ENCODE peak calls at places on chromosomes 6 and 20, in eight cellular contexts. A is HFFc6; H is NCI-H2081; P is A549; C is choroid plexus epithelial cell; S is stimulated activated CD4-positive, alpha-beta T cell treated with anti-CD3 and anti-CD28 coated beads, Interleukin-1b, Interleukin-23, amount 100 ng/mL, for 48 hours; B is mucosa of gallbladder; D is fibroblast of lung. R is an unnamed sample.

GRCh38 chr20:41314386-41314785 is 3.1 kb downstream of the ZHX3 start:
- DNase-seq in P (no peak), B (no peak), C (no peak), D (no peak), H (no peak), A (no peak), S (no peak), R (no peak)

GRCh38 chr6:32086661-32087573 is 22.2 kb downstream of the TNXB start:
- DNase-seq in S (no peak), B (no peak), P (no peak), H (no peak), C (peak), A (peak), D (peak), R (no peak)

GRCh38 chr6:17173071-17173470 is 71.2 kb downstream of the STMND1 start:
- DNase-seq in A (peak), D (peak), C (no peak), S (no peak), H (no peak), B (no peak), P (no peak), R (no peak)

GRCh38 chr6:65350525-65350924 is 356.5 kb downstream of the EYS start:
- DNase-seq in C (no peak), P (no peak), D (no peak), B (no peak), H (no peak), A (no peak), S (no peak), R (no peak)

GRCh38 chr20:840858-841567 is 7.5 kb downstream of the FAM110A start:
- DNase-seq in D (peak), A (no peak), S (no peak), C (peak), B (no peak), P (no peak), H (peak), R (no peak)

GRCh38 chr6:119348308-119349040 is 1.1 kb downstream of the MAN1A1 start:
- DNase-seq in C (peak), A (no peak), D (peak), S (peak), P (no peak), B (peak), H (peak), R (no peak)

GRCh38 chr20:25285091-25285647 is 37.3 kb downstream of the PYGB start:
- DNase-seq in A (no peak), S (no peak), B (no peak), P (no peak), H (no peak), C (peak), D (no peak), R (no peak)

GRCh38 chr6:56250266-56250665 is 2.9 kb upstream of the COL21A1 start:
- DNase-seq in C (no peak), D (no peak), H (no peak), P (no peak), B (no peak), S (no peak), A (no peak), R (no peak)

GRCh38 chr6:105211831-105212230 is 32.0 kb upstream of the POPDC3 start:
- DNase-seq in S (no peak), P (no peak), B (no peak), A (no peak), D (peak), C (no peak), H (no peak), R (no peak)

GRCh38 chr6:75261299-75261698 is 17.7 kb upstream of the COX7A2 start:
- DNase-seq in C (no peak), P (no peak), A (no peak), H (no peak), B (no peak), D (no peak), S (no peak), R (no peak)

GRCh38 chr6:26121141-26122004 is 34.1 kb downstream of the HFE start:
- DNase-seq in C (peak), D (peak), H (no peak), B (no peak), S (no peak), P (peak), A (peak), R (no peak)

GRCh38 chr6:145534986-145535385 is 200.3 kb downstream of the EPM2A start:
- DNase-seq in H (no peak), S (no peak), B (no peak), A (no peak), D (no peak), C (no peak), P (no peak), R (no peak)

GRCh38 chr20:48595495-48596475 is 232.0 kb downstream of the PREX1 start:
- DNase-seq in P (no peak), H (no peak), A (no peak), C (no peak), B (no peak), S (no peak), D (no peak), R (no peak)

GRCh38 chr20:37880726-37881591 is 22.0 kb upstream of the VSTM2L start:
- DNase-seq in C (no peak), S (no peak), D (no peak), H (peak), B (no peak), A (no peak), P (no peak), R (no peak)

GRCh38 chr20:37081717-37082289 is 14.0 kb downstream of the RBL1 start:
- DNase-seq in H (no peak), P (no peak), C (peak), D (no peak), S (no peak), A (no peak), B (no peak), R (no peak)

GRCh38 chr20:3209023-3209945 is at the start of gene ITPA:
- DNase-seq in D (peak), A (peak), H (peak), S (peak), B (peak), P (peak), C (peak), R (peak)

GRCh38 chr6:113994934-113995342 is 24.0 kb upstream of the HDAC2 start:
- DNase-seq in D (peak), S (peak), C (peak), H (peak), A (peak), P (peak), B (no peak), R (no peak)

GRCh38 chr20:33684533-33685327 is 1.5 kb downstream of the E2F1 start:
- DNase-seq in B (no peak), S (no peak), C (no peak), A (no peak), D (no peak), P (no peak), H (peak), R (no peak)

R was measured in activated naive CD8-positive, alpha-beta T cell treated with anti-CD3 and anti-CD28 coated beads, Interleukin-2, amount 50 U/mL, for 16 hours.